ENCODE peak calls at places on chromosome 15, in ten cellular contexts. J is anterior cingulate cortex; Z is RWPE1; K is DND-41; O is activated T-cell treated with anti-CD3 and anti-CD28 coated beads for 24 hours; R is left ventricle myocardium inferior; H is NCI-H446 treated with DMSO at 0.1 percent for 48 hours; N is iPS-NIHi11; U is CD4-positive, alpha-beta memory T cell; Q is germinal center. M is an unnamed sample.

GRCh38 chr15:74680461-74680860 is 15.4 kb downstream of the EDC3 start:
- DNase-seq in J (no peak), Z (no peak), K (no peak), O (no peak), R (no peak), H (no peak), N (no peak), U (no peak), Q (no peak), M (no peak)

GRCh38 chr15:60922736-60923135 is 306.4 kb downstream of the RORA start:
- DNase-seq in J (no peak), Z (no peak), K (no peak), O (no peak), R (no peak), H (no peak), N (no peak), U (no peak), Q (no peak), M (no peak)

GRCh38 chr15:36947035-36947719 is 153.2 kb downstream of the MEIS2 start:
- DNase-seq in J (no peak), Z (no peak), K (no peak), O (no peak), R (no peak), H (no peak), N (no peak), U (no peak), Q (no peak), M (no peak)

GRCh38 chr15:100311099-100311751 is 30.6 kb downstream of the ADAMTS17 start:
- DNase-seq in J (peak), Z (no peak), K (no peak), O (no peak), R (peak), H (no peak), N (no peak), U (no peak), Q (no peak), M (no peak)

GRCh38 chr15:57382222-57382621 is 5.9 kb downstream of the CGNL1 start:
- DNase-seq in J (no peak), Z (no peak), K (no peak), O (no peak), R (no peak), H (no peak), N (no peak), U (no peak), Q (no peak), M (no peak)

GRCh38 chr15:57861805-57862586 is 155.5 kb downstream of the POLR2M start:
- DNase-seq in J (no peak), Z (peak), K (no peak), O (no peak), R (no peak), H (no peak), N (no peak), U (no peak), Q (no peak), M (peak)

GRCh38 chr15:63668601-63669000 is 71.4 kb downstream of the FBXL22 start:
- DNase-seq in J (no peak), Z (no peak), K (no peak), O (no peak), R (no peak), H (no peak), N (no peak), U (peak), Q (peak), M (no peak)

GRCh38 chr15:53022788-53023187 is 232.7 kb upstream of the ONECUT1 start:
- DNase-seq in J (no peak), Z (no peak), K (no peak), O (no peak), R (no peak), H (no peak), N (no peak), U (no peak), Q (no peak), M (no peak)

GRCh38 chr15:35078221-35078915 is 6.7 kb downstream of the NANOGP8 start:
- DNase-seq in J (peak), Z (peak), K (peak), O (peak), R (no peak), H (peak), N (peak), U (peak), Q (peak), M (peak)

GRCh38 chr15:37088436-37088835 is 11.9 kb downstream of the MEIS2 start:
- DNase-seq in J (no peak), Z (no peak), K (no peak), O (no peak), R (no peak), H (no peak), N (no peak), U (no peak), Q (no peak), M (no peak)